ENCODE peak calls at places on chromosome 16, in six cellular contexts. One of them, this sample, is unnamed.

GRCh38 chr16:14198012-14198411 is 126.9 kb downstream of the MRTFB start:
- DNase-seq in SHP77: no peak
- DNase-seq in astrocyte of the cerebellum: no peak
- DNase-seq in skeletal muscle cell: no peak
- DNase-seq in heart left ventricle: no peak
- DNase-seq in NCI-H1105: no peak
- DNase-seq in this sample: no peak

GRCh38 chr16:54051821-54052220 is 234.8 kb downstream of the IRX3 start:
- DNase-seq in SHP77: no peak
- DNase-seq in astrocyte of the cerebellum: no peak
- DNase-seq in skeletal muscle cell: no peak
- DNase-seq in heart left ventricle: no peak
- DNase-seq in NCI-H1105: no peak
- DNase-seq in this sample: no peak

GRCh38 chr16:28597692-28598261 is 927 bp upstream of the SULT1A2 start:
- DNase-seq in SHP77: no peak
- DNase-seq in astrocyte of the cerebellum: no peak
- DNase-seq in skeletal muscle cell: no peak
- DNase-seq in heart left ventricle: no peak
- DNase-seq in NCI-H1105: no peak
- DNase-seq in this sample: peak

GRCh38 chr16:2818278-2818876 is 1.3 kb downstream of the PRSS21 start:
- DNase-seq in SHP77: no peak
- DNase-seq in astrocyte of the cerebellum: no peak
- DNase-seq in skeletal muscle cell: no peak
- DNase-seq in heart left ventricle: no peak
- DNase-seq in NCI-H1105: no peak
- DNase-seq in this sample: no peak

GRCh38 chr16:67294927-67295326 is 15.6 kb downstream of the PLEKHG4 start:
- DNase-seq in SHP77: no peak
- DNase-seq in astrocyte of the cerebellum: peak
- DNase-seq in skeletal muscle cell: no peak
- DNase-seq in heart left ventricle: no peak
- DNase-seq in NCI-H1105: no peak
- DNase-seq in this sample: no peak

GRCh38 chr16:53053967-53054669 is 673 bp upstream of the CHD9 start:
- DNase-seq in SHP77: no peak
- DNase-seq in astrocyte of the cerebellum: no peak
- DNase-seq in skeletal muscle cell: no peak
- DNase-seq in heart left ventricle: peak
- DNase-seq in NCI-H1105: no peak
- DNase-seq in this sample: peak

GRCh38 chr16:66091462-66091861 is 275.0 kb upstream of the CDH5 start:
- DNase-seq in SHP77: no peak
- DNase-seq in astrocyte of the cerebellum: no peak
- DNase-seq in skeletal muscle cell: no peak
- DNase-seq in heart left ventricle: no peak
- DNase-seq in NCI-H1105: no peak
- DNase-seq in this sample: no peak

GRCh38 chr16:57513371-57514102 is 22.8 kb downstream of the CCDC102A start:
- DNase-seq in SHP77: no peak
- DNase-seq in astrocyte of the cerebellum: no peak
- DNase-seq in skeletal muscle cell: no peak
- DNase-seq in heart left ventricle: no peak
- DNase-seq in NCI-H1105: no peak
- DNase-seq in this sample: no peak

GRCh38 chr16:19505600-19506303 is 16.1 kb downstream of the GDE1 start:
- DNase-seq in SHP77: no peak
- DNase-seq in astrocyte of the cerebellum: peak
- DNase-seq in skeletal muscle cell: no peak
- DNase-seq in heart left ventricle: no peak
- DNase-seq in NCI-H1105: no peak
- DNase-seq in this sample: no peak